ENCODE peak calls at places on chromosome 16, in ten cellular contexts. J, T, G, D, X, B, U, Q, S and H are unnamed samples.

GRCh38 chr16:65249768-65250167 is 127.9 kb upstream of the CDH11 start:
- DNase-seq in J (peak), T (no peak), G (peak), D (no peak), X (no peak), B (peak), U (no peak), Q (peak), S (no peak), H (no peak)

GRCh38 chr16:71693168-71693567 is 31.3 kb downstream of the PHLPP2 start:
- DNase-seq in J (no peak), T (no peak), G (no peak), D (no peak), X (no peak), B (no peak), U (no peak), Q (no peak), S (no peak), H (no peak)

GRCh38 chr16:68289621-68290329 is 21.0 kb downstream of the SLC7A6OS start:
- DNase-seq in J (no peak), T (no peak), G (no peak), D (no peak), X (no peak), B (peak), U (no peak), Q (peak), S (no peak), H (peak)

GRCh38 chr16:1125471-1125870 is 27.4 kb upstream of the CACNA1H start:
- DNase-seq in J (peak), T (peak), G (no peak), D (peak), X (peak), B (peak), U (peak), Q (no peak), S (no peak), H (no peak)

GRCh38 chr16:67537636-67538591 is 9.3 kb downstream of the RIPOR1 start:
- DNase-seq in J (peak), T (peak), G (peak), D (peak), X (no peak), B (no peak), U (no peak), Q (peak), S (peak), H (peak)

GRCh38 chr16:56941092-56941491 is 9.2 kb downstream of the HERPUD1 start:
- DNase-seq in J (no peak), T (no peak), G (no peak), D (no peak), X (no peak), B (no peak), U (no peak), Q (no peak), S (no peak), H (no peak)

GRCh38 chr16:7090628-7091115 is 242.0 kb upstream of the RBFOX1 start:
- DNase-seq in J (no peak), T (no peak), G (no peak), D (peak), X (no peak), B (no peak), U (no peak), Q (peak), S (no peak), H (no peak)

GRCh38 chr16:57624044-57624688 is 4.3 kb upstream of the ADGRG1 start:
- DNase-seq in J (no peak), T (no peak), G (no peak), D (no peak), X (no peak), B (peak), U (no peak), Q (peak), S (no peak), H (no peak)

GRCh38 chr16:87057291-87057881 is 259.8 kb downstream of the C16orf95 start:
- DNase-seq in J (no peak), T (no peak), G (peak), D (peak), X (no peak), B (no peak), U (peak), Q (peak), S (no peak), H (no peak)

GRCh38 chr16:11677451-11677951 is 9.2 kb downstream of the SNN start:
- DNase-seq in J (no peak), T (no peak), G (no peak), D (no peak), X (no peak), B (peak), U (no peak), Q (no peak), S (no peak), H (peak)

GRCh38 chr16:50238868-50239301 is 27.5 kb upstream of the ADCY7 start:
- DNase-seq in J (no peak), T (no peak), G (no peak), D (no peak), X (no peak), B (no peak), U (no peak), Q (no peak), S (no peak), H (no peak)

DNA sequence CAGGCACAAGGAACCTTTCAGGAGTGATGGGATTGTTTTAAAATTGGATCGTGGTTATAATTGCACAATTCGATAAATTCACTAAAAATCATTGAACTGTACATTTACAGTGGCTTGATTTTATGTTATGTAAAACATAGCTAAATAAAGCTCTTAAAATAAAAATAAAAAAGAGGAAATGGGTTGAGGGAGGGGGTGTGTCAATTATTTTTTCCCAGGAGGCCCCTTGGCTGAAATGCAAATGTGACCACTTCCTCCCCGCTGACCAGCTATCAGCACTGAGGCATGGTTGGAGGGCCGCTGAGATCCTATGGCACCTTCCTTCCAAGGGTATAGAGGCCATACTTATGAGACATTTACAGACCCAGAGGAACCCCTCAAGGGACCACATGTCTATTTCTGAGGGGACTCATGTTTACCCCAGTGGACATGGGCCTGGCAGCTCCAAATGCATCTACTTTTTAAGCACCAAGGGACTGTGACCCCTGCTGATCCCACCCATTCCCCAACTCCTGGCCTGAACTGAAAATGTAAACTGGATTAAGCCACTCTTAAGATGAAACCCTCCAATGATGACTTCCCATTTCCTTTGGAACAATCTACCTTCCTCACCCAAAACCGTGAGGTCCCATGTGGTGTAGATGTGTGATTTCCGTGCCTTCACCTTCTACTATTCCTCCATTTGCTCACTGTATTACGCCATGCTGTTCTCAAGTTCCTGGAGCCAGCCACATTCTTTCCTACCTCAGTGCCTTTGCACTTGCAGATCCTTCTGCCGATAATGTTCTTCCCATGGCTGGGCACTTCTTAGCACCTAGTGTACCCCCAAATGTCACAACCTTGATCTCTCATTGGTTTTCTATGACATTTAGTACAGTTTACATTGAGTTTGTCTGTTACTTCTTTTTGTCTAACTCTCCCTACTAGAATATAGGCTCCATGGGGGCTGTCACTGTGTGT is 2.8 kb upstream of the IL21R start:
- DNase-seq in J (no peak), T (no peak), G (no peak), D (no peak), X (no peak), B (no peak), U (no peak), Q (no peak), S (no peak), H (peak)
- H3K4me2 ChIP-seq in J (no peak), T (no peak), G (no peak), D (no peak), X (no peak), B (no peak), U (no peak), Q (no peak), S (no peak), H (peak)

GRCh38 chr16:54430491-54431030 is 144.0 kb upstream of the IRX3 start:
- DNase-seq in J (peak), T (no peak), G (no peak), D (peak), X (peak), B (peak), U (no peak), Q (no peak), S (no peak), H (no peak)
- H3K4me3 ChIP-seq in J (no peak), T (peak), G (no peak), D (peak), X (no peak), B (peak), U (no peak), Q (no peak), S (no peak), H (no peak)

GRCh38 chr16:89036776-89037175 is 56.9 kb upstream of the ACSF3 start:
- DNase-seq in J (no peak), T (no peak), G (no peak), D (no peak), X (no peak), B (no peak), U (no peak), Q (no peak), S (no peak), H (no peak)

GRCh38 chr16:89035698-89036570 is 57.7 kb upstream of the ACSF3 start:
- DNase-seq in J (no peak), T (no peak), G (no peak), D (no peak), X (no peak), B (no peak), U (no peak), Q (no peak), S (no peak), H (no peak)

GRCh38 chr16:89038221-89038721 is 55.4 kb upstream of the ACSF3 start:
- DNase-seq in J (no peak), T (no peak), G (no peak), D (no peak), X (no peak), B (no peak), U (no peak), Q (no peak), S (no peak), H (peak)

GRCh38 chr16:89038811-89039735 is 54.6 kb upstream of the ACSF3 start:
- DNase-seq in J (no peak), T (no peak), G (no peak), D (no peak), X (no peak), B (no peak), U (no peak), Q (no peak), S (no peak), H (no peak)

GRCh38 chr16:89037261-89038152 is 56.1 kb upstream of the ACSF3 start:
- DNase-seq in J (peak), T (peak), G (peak), D (peak), X (peak), B (peak), U (no peak), Q (peak), S (peak), H (peak)
- H3K4me2 ChIP-seq in J (no peak), T (no peak), G (no peak), D (no peak), X (no peak), B (no peak), U (no peak), Q (no peak), S (no peak), H (peak)

GRCh38 chr16:25798065-25798464 is 106.3 kb downstream of the HS3ST4 start:
- DNase-seq in J (no peak), T (no peak), G (no peak), D (no peak), X (no peak), B (no peak), U (no peak), Q (no peak), S (no peak), H (no peak)
- H3K4me3 ChIP-seq in J (no peak), T (no peak), G (no peak), D (no peak), X (no peak), B (no peak), U (no peak), Q (no peak), S (no peak), H (no peak)